ENCODE peak calls at places on chromosomes 5 and 9, in five cellular contexts. M is cardiac fibroblast, D is Calu3, K is Peyer's patch, T is coronary artery. H is an unnamed sample.

GRCh38 chr5:178516836-178517235 is 73.4 kb downstream of the COL23A1 start:
- DNase-seq in M (no peak), D (no peak), K (no peak), T (no peak), H (no peak)

GRCh38 chr5:14108170-14108996 is 34.8 kb upstream of the TRIO start:
- DNase-seq in M (peak), D (peak), K (peak), T (no peak), H (no peak)

GRCh38 chr5:166062719-166063118 is 2228.7 kb upstream of the WWC1 start:
- DNase-seq in M (no peak), D (no peak), K (no peak), T (no peak), H (no peak)

GRCh38 chr5:77438057-77438456 is 54.1 kb downstream of the WDR41 start:
- DNase-seq in M (no peak), D (no peak), K (no peak), T (no peak), H (no peak)

GRCh38 chr5:137627293-137627692 is 108.6 kb downstream of the KLHL3 start:
- DNase-seq in M (no peak), D (peak), K (no peak), T (no peak), H (no peak)

GRCh38 chr9:22457448-22457847 is 10.8 kb downstream of the DMRTA1 start:
- DNase-seq in M (no peak), D (no peak), K (no peak), T (no peak), H (no peak)

GRCh38 chr5:133950821-133951612 is 17.4 kb downstream of the C5orf15 start:
- DNase-seq in M (peak), D (no peak), K (no peak), T (no peak), H (no peak)

GRCh38 chr5:78747703-78748359 is 99.3 kb upstream of the LHFPL2 start:
- DNase-seq in M (peak), D (peak), K (no peak), T (no peak), H (no peak)

GRCh38 chr9:35537898-35538297 is 48.0 kb downstream of the RUSC2 start:
- DNase-seq in M (peak), D (no peak), K (no peak), T (no peak), H (no peak)

GRCh38 chr5:57066921-57067914 is 106.6 kb upstream of the GPBP1 start:
- DNase-seq in M (no peak), D (no peak), K (no peak), T (no peak), H (no peak)

GRCh38 chr5:133154274-133155088 is 102.7 kb downstream of the HSPA4 start:
- DNase-seq in M (no peak), D (no peak), K (no peak), T (no peak), H (no peak)

GRCh38 chr5:109570362-109570874 is 119.3 kb upstream of the MAN2A1 start:
- DNase-seq in M (no peak), D (no peak), K (no peak), T (no peak), H (no peak)

GRCh38 chr5:149367249-149367971 is 9.6 kb downstream of the PCYOX1L start:
- DNase-seq in M (peak), D (peak), K (peak), T (peak), H (peak)

GRCh38 chr5:116076496-116076895 is 8.3 kb upstream of the COMMD10 start:
- DNase-seq in M (no peak), D (no peak), K (peak), T (no peak), H (no peak)

GRCh38 chr5:78738693-78739300 is 90.2 kb upstream of the LHFPL2 start:
- DNase-seq in M (no peak), D (peak), K (no peak), T (no peak), H (no peak)

GRCh38 chr9:90642570-90643539 is at the start of gene DIRAS2:
- DNase-seq in M (peak), D (peak), K (no peak), T (no peak), H (no peak)
- TF ChIP-seq CTCF in M (peak), D (peak), K (no peak), T (no peak), H (no peak)

GRCh38 chr9:19940808-19941207 is 152.0 kb upstream of the SLC24A2 start:
- DNase-seq in M (no peak), D (no peak), K (no peak), T (no peak), H (no peak)

GRCh38 chr9:19948021-19948420 is 159.2 kb upstream of the SLC24A2 start:
- DNase-seq in M (peak), D (no peak), K (no peak), T (no peak), H (no peak)

GRCh38 chr9:19946446-19947109 is 157.7 kb upstream of the SLC24A2 start:
- DNase-seq in M (peak), D (no peak), K (no peak), T (no peak), H (no peak)
- TF ChIP-seq CTCF in M (peak), D (no peak), K (no peak), T (no peak), H (no peak)

GRCh38 chr9:127223266-127223665 is 41.3 kb upstream of the GARNL3 start:
- DNase-seq in M (no peak), D (no peak), K (no peak), T (no peak), H (no peak)

GRCh38 chr9:127225747-127226646 is 38.6 kb upstream of the GARNL3 start:
- DNase-seq in M (peak), D (no peak), K (no peak), T (no peak), H (peak)

GRCh38 chr9:127224178-127224882 is 40.2 kb upstream of the GARNL3 start:
- DNase-seq in M (peak), D (peak), K (peak), T (peak), H (peak)

GRCh38 chr9:127223810-127224177 is 40.8 kb upstream of the GARNL3 start:
- DNase-seq in M (no peak), D (no peak), K (no peak), T (no peak), H (no peak)

GRCh38 chr9:127224883-127225739 is 39.5 kb upstream of the GARNL3 start:
- DNase-seq in M (peak), D (peak), K (peak), T (peak), H (peak)
- TF ChIP-seq CTCF in M (no peak), D (no peak), K (no peak), T (no peak), H (no peak)

GRCh38 chr5:17947029-17947428 is 312.8 kb downstream of the TAF11L14 start:
- DNase-seq in M (no peak), D (no peak), K (no peak), T (no peak), H (no peak)

GRCh38 chr5:17952231-17952630 is 318.0 kb downstream of the TAF11L14 start:
- DNase-seq in M (no peak), D (no peak), K (no peak), T (no peak), H (no peak)

GRCh38 chr5:17951392-17952169 is 317.3 kb downstream of the TAF11L14 start:
- DNase-seq in M (no peak), D (no peak), K (no peak), T (no peak), H (no peak)
- TF ChIP-seq CTCF in M (no peak), D (no peak), K (no peak), T (no peak), H (no peak)

H was measured in activated B cell treated with CpG ODN at 0.5 μM for 24 hours.